ENCODE peak calls at places on chromosomes 13 and 19, in ten cellular contexts. S is sigmoid colon, Z is HCT116, I is HepG2, B is breast epithelium, L is spleen, D is prostate gland, M is GM12891, N is H1, V is GM12892. P is an unnamed sample.

GRCh38 chr13:42832341-42833153 is 51.2 kb downstream of the FAM216B start:
- DNase-seq in M (no peak), Z (no peak), L (no peak), S (no peak), V (no peak), N (no peak), B (no peak), I (peak), D (no peak), P (peak)

GRCh38 chr13:34941835-34942731 is at the start of gene NBEA:
- DNase-seq in B (peak), S (peak), D (peak), M (peak), Z (peak), I (peak), L (peak), V (peak), N (peak), P (peak)

GRCh38 chr13:71831716-71832115 is 35.3 kb downstream of the DACH1 start:
- DNase-seq in B (no peak), D (no peak), N (no peak), S (no peak), I (no peak), V (no peak), L (no peak), M (no peak), Z (no peak), P (no peak)

GRCh38 chr19:49506575-49507105 is 5.8 kb upstream of the FCGRT start:
- DNase-seq in N (no peak), I (peak), Z (no peak), D (no peak), S (no peak), B (no peak), L (peak), M (peak), V (peak), P (peak)

GRCh38 chr13:91817250-91817649 is 418.8 kb downstream of the GPC5 start:
- DNase-seq in N (no peak), D (no peak), L (no peak), Z (no peak), M (no peak), B (no peak), S (no peak), V (no peak), I (peak), P (no peak)

GRCh38 chr13:91459485-91459884 is 61.1 kb downstream of the GPC5 start:
- DNase-seq in V (no peak), I (peak), B (no peak), M (no peak), S (no peak), N (no peak), L (no peak), D (no peak), Z (no peak), P (no peak)

GRCh38 chr19:29666634-29667389 is 1.6 kb downstream of the PLEKHF1 start:
- DNase-seq in V (no peak), N (no peak), S (peak), B (peak), M (no peak), Z (no peak), D (peak), L (peak), I (peak), P (peak)

GRCh38 chr13:33441015-33441414 is 155.5 kb upstream of the STARD13 start:
- DNase-seq in L (no peak), V (no peak), B (no peak), I (peak), S (no peak), M (no peak), D (no peak), Z (peak), N (no peak), P (peak)

DNA sequence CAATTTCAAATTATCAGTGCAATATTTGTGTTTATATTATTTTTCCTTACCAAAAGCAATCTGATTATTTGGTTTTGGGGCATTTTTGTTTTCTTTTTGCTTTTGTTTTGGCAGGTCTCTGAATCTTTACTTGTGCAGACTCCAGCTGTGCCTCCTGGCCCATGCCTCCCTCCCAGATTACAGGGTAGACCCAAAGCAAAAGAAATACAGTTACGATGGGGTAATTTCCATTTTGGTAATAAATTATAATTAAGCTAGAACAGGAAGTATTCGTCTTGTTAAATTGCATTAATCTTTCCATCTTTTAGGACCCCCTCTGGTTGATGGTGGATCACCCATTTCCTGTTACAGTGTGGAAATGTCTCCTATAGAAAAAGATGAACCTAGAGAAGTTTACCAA is 29.2 kb upstream of the MLNR start:
- DNase-seq in L (no peak), V (no peak), M (no peak), S (no peak), D (no peak), B (no peak), N (no peak), Z (no peak), I (no peak), P (no peak)
- TF ChIP-seq POLR2AphosphoS5 in L (no peak), V (no peak), M (no peak), S (no peak), D (no peak), B (no peak), N (no peak), Z (no peak), I (no peak), P (no peak)

GRCh38 chr13:46071590-46072249 is 19.2 kb upstream of the ZC3H13 start:
- DNase-seq in D (no peak), Z (no peak), B (no peak), M (no peak), L (no peak), V (peak), N (no peak), S (no peak), I (peak), P (no peak)
- TF ChIP-seq POLR2A in D (no peak), Z (no peak), B (no peak), M (no peak), L (no peak), V (peak), N (no peak), S (no peak), I (no peak), P (no peak)

GRCh38 chr19:48493718-48494515 is 17.7 kb downstream of the LMTK3 start:
- DNase-seq in B (no peak), L (peak), N (no peak), S (no peak), V (no peak), D (no peak), Z (no peak), I (no peak), M (no peak), P (no peak)
- TF ChIP-seq POLR2AphosphoS5 in B (no peak), L (no peak), N (no peak), S (no peak), V (no peak), D (no peak), Z (peak), I (no peak), M (no peak), P (no peak)

DNA sequence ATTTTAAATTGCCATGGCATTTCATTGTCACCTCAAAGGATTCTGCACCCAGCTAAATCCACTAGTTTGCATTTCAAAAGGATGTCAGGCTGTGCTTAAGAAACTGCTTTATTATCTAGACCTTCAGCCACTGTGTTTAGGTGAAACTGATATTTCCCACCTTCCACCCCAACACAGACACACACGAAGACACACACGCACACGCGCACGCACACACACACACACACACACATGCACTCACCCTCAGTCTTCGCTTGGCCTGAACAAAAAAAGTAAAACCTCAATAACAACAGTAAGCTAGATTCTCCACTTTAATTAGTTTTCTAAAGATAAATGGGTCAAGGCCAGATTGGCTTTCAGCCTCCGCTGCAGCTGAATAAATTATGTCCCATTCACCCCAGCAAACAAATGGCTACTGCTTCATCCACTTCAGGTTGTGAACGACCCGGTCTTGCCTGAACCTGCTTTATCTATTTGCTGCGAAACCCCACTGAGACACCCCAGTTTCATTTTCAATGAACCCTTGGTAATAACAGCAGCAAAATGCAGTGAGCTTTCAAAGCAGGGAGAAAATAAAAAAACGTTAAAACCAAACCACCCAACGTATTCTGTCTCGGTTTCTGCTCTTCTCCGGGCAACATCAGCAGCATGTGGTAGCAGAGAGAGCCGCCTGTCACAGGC is 166.8 kb downstream of the DCT start:
- DNase-seq in M (no peak), N (no peak), V (no peak), I (no peak), D (no peak), S (no peak), Z (no peak), L (no peak), B (no peak), P (no peak)
- TF ChIP-seq POLR2A in M (no peak), N (no peak), V (peak), I (no peak), D (no peak), S (no peak), Z (no peak), L (no peak), B (no peak), P (no peak)